ENCODE peak calls at places on chromosome 14, in ten cellular contexts. R is hepatocyte; X is choroid plexus epithelial cell; W is transverse colon; K is neural progenitor cell; E is CD8-positive, alpha-beta memory T cell; L is naive thymus-derived CD4-positive, alpha-beta T cell; V is body of pancreas; I is brain microvascular endothelial cell; P is AG04450. S is an unnamed sample.

GRCh38 chr14:42930058-42930457 is 1323.4 kb downstream of the LRFN5 start:
- DNase-seq in R (no peak), X (peak), W (peak), K (peak), E (no peak), L (no peak), V (peak), I (no peak), P (peak), S (no peak)

GRCh38 chr14:103698380-103699260 is 16.6 kb downstream of the XRCC3 start:
- DNase-seq in R (no peak), X (no peak), W (peak), K (no peak), E (no peak), L (no peak), V (peak), I (no peak), P (no peak), S (no peak)

GRCh38 chr14:69719501-69719951 is 47.4 kb upstream of the SRSF5 start:
- DNase-seq in R (peak), X (peak), W (peak), K (peak), E (no peak), L (no peak), V (no peak), I (peak), P (peak), S (no peak)

GRCh38 chr14:69314327-69314726 is 54.4 kb downstream of the GALNT16 start:
- DNase-seq in R (no peak), X (no peak), W (no peak), K (no peak), E (no peak), L (peak), V (no peak), I (no peak), P (no peak), S (no peak)

GRCh38 chr14:99033951-99034350 is 238.0 kb downstream of the BCL11B start:
- DNase-seq in R (no peak), X (no peak), W (no peak), K (no peak), E (no peak), L (no peak), V (no peak), I (no peak), P (no peak), S (no peak)

GRCh38 chr14:37595809-37596595 is 573 bp downstream of the TTC6 start:
- DNase-seq in R (peak), X (no peak), W (peak), K (peak), E (no peak), L (peak), V (peak), I (no peak), P (no peak), S (no peak)

GRCh38 chr14:36585100-36585499 is 2.7 kb upstream of the NKX2-8 start:
- DNase-seq in R (no peak), X (no peak), W (no peak), K (no peak), E (no peak), L (no peak), V (no peak), I (no peak), P (no peak), S (no peak)

GRCh38 chr14:21528381-21529348 is 2.5 kb upstream of the SALL2 start:
- DNase-seq in R (peak), X (peak), W (no peak), K (no peak), E (no peak), L (no peak), V (no peak), I (peak), P (no peak), S (no peak)

GRCh38 chr14:65256714-65257113 is 154.4 kb upstream of the MAX start:
- DNase-seq in R (no peak), X (no peak), W (no peak), K (no peak), E (no peak), L (no peak), V (no peak), I (no peak), P (no peak), S (no peak)

GRCh38 chr14:58298477-58298879 is at the start of gene ARID4A:
- DNase-seq in R (no peak), X (no peak), W (peak), K (no peak), E (no peak), L (peak), V (peak), I (no peak), P (no peak), S (peak)

GRCh38 chr14:22926316-22926715 is 2.9 kb downstream of the PRMT5 start:
- DNase-seq in R (peak), X (no peak), W (peak), K (no peak), E (no peak), L (no peak), V (no peak), I (no peak), P (no peak), S (no peak)
- H3K4me3 ChIP-seq in R (no peak), X (no peak), W (no peak), K (no peak), E (no peak), L (no peak), V (no peak), I (no peak), P (no peak), S (no peak)

GRCh38 chr14:23375527-23376251 is 1.2 kb upstream of the CMTM5 start:
- DNase-seq in R (no peak), X (no peak), W (no peak), K (no peak), E (no peak), L (no peak), V (no peak), I (no peak), P (no peak), S (no peak)

GRCh38 chr14:23377201-23377550 is 330 bp downstream of the CMTM5 start:
- DNase-seq in R (no peak), X (no peak), W (no peak), K (no peak), E (no peak), L (no peak), V (no peak), I (no peak), P (no peak), S (no peak)

GRCh38 chr14:23378612-23379220 is 1.9 kb downstream of the CMTM5 start:
- DNase-seq in R (no peak), X (no peak), W (no peak), K (no peak), E (no peak), L (no peak), V (no peak), I (no peak), P (no peak), S (no peak)

GRCh38 chr14:23377873-23378563 is 1.2 kb downstream of the CMTM5 start:
- DNase-seq in R (no peak), X (no peak), W (no peak), K (no peak), E (no peak), L (no peak), V (no peak), I (no peak), P (no peak), S (no peak)

GRCh38 chr14:23376477-23377200 is at the start of gene CMTM5:
- DNase-seq in R (no peak), X (no peak), W (no peak), K (peak), E (no peak), L (no peak), V (no peak), I (no peak), P (no peak), S (no peak)
- H3K4me3 ChIP-seq in R (no peak), X (no peak), W (no peak), K (peak), E (no peak), L (no peak), V (no peak), I (no peak), P (no peak), S (peak)

DNA sequence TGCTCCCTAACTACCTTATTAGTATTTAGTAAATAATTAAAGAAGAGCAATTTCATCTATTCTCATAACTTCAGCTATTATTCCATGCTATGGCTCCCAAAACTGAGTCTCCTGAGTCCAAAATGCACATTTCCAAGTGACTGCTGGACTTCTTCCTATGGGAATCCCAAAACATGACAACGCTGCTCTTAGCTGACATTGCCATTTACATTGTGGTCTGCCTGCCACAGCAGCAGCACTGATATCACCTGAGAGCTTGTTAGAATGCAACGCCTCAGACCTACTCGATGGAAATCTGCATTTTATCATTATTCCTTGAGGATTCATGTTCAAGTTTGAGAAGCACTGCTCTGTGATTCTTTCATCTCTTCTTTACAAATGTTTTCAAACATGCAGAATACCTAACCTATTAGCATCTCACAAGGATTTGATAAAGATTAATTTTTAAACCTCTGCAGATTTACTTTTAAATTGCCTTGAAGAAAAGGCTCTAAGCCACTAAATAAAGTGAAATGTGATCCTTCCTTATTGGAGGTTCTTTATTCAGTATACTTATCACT is 77.7 kb downstream of the SEC23A start:
- DNase-seq in R (no peak), X (no peak), W (no peak), K (no peak), E (no peak), L (no peak), V (no peak), I (no peak), P (no peak), S (no peak)
- H3K4me3 ChIP-seq in R (no peak), X (no peak), W (no peak), K (no peak), E (no peak), L (no peak), V (no peak), I (no peak), P (no peak), S (no peak)

DNA sequence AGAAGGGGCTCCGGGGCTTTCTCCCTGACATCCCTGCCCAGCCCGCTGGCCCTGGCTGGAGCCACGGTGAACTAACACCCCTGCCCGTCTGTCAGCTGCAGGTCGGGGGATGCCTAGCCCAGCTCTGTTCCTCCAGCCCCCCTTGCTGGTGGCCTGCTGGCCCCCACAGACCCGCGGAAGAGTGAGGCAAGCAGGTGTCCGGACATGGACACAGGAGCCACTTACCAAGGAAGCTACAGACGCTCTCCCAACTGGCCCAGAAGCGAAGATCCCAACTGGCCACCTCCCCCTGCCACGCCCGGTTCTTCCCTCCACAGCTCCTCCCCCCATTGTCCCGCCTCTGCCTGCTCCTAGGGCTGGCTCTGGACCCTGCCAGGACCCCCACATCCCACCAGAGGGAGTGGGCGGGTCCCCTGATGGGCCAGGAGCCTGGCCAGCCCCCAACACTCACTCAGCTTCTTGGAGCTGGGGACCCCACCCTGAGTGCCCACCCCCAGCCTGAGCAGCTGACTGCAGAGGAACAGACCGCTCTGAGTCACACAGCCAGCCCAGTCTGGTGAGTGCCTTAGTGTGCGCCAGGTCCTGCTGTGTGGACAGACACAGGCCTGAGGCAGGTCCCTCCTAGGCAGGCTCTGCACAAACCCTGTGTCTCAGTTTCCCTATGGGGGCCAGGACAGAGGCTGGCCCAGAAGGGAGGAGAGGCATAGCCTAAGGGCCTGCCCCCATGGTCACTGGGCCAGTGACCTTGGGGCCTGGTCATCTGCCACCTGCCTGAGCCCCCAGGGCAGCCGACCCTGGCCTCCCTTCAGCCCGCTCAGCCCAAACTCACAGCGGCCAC is 7.7 kb downstream of the AHNAK2 start:
- DNase-seq in R (peak), X (peak), W (peak), K (peak), E (no peak), L (no peak), V (no peak), I (peak), P (peak), S (no peak)
- H3K4me3 ChIP-seq in R (no peak), X (no peak), W (peak), K (no peak), E (no peak), L (no peak), V (no peak), I (peak), P (peak), S (no peak)

GRCh38 chr14:73785834-73786631 is 65.6 kb upstream of the PTGR2 start:
- DNase-seq in R (peak), X (peak), W (peak), K (peak), E (peak), L (peak), V (peak), I (peak), P (peak), S (peak)

GRCh38 chr14:73784065-73784987 is 67.3 kb upstream of the PTGR2 start:
- DNase-seq in R (peak), X (peak), W (no peak), K (peak), E (no peak), L (no peak), V (peak), I (no peak), P (no peak), S (no peak)

GRCh38 chr14:73786632-73786941 is 65.0 kb upstream of the PTGR2 start:
- DNase-seq in R (peak), X (peak), W (peak), K (peak), E (no peak), L (no peak), V (peak), I (no peak), P (no peak), S (no peak)

GRCh38 chr14:73785336-73785833 is 66.2 kb upstream of the PTGR2 start:
- DNase-seq in R (peak), X (peak), W (peak), K (peak), E (no peak), L (no peak), V (no peak), I (peak), P (peak), S (no peak)

GRCh38 chr14:73784988-73785313 is 66.7 kb upstream of the PTGR2 start:
- DNase-seq in R (no peak), X (no peak), W (no peak), K (no peak), E (no peak), L (no peak), V (no peak), I (no peak), P (no peak), S (no peak)
- H3K4me3 ChIP-seq in R (peak), X (peak), W (no peak), K (no peak), E (peak), L (peak), V (no peak), I (peak), P (peak), S (peak)

GRCh38 chr14:104826197-104826857 is 25.4 kb downstream of the ZBTB42 start:
- DNase-seq in R (peak), X (peak), W (peak), K (peak), E (peak), L (peak), V (peak), I (peak), P (peak), S (peak)

GRCh38 chr14:104824353-104824997 is 23.6 kb downstream of the ZBTB42 start:
- DNase-seq in R (no peak), X (no peak), W (no peak), K (no peak), E (no peak), L (no peak), V (no peak), I (no peak), P (no peak), S (no peak)

GRCh38 chr14:104822821-104823615 is 22.1 kb downstream of the ZBTB42 start:
- DNase-seq in R (peak), X (no peak), W (no peak), K (no peak), E (no peak), L (no peak), V (no peak), I (no peak), P (no peak), S (no peak)

GRCh38 chr14:104827173-104828055 is 26.5 kb downstream of the ZBTB42 start:
- DNase-seq in R (peak), X (peak), W (peak), K (peak), E (peak), L (peak), V (peak), I (no peak), P (no peak), S (no peak)

DNA sequence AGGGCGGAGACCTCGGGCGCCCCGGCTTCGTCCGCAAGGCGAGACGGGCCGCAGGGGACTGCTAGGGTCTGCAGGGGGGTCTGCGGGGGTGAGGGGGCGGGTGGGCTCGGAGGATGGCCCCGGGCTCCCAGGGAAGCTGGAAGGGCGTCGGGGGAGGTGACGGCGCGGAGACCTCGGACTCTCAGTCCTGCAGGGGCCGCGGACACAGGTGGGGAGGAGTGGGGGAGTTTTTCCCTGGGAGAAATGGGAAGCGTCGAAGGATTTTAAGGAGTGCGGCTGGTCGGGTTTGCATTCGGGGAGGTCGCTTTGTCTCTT is 25.9 kb downstream of the ZBTB42 start:
- DNase-seq in R (no peak), X (no peak), W (no peak), K (no peak), E (no peak), L (no peak), V (no peak), I (no peak), P (no peak), S (no peak)
- H3K4me3 ChIP-seq in R (peak), X (peak), W (peak), K (peak), E (peak), L (peak), V (peak), I (peak), P (peak), S (peak)

GRCh38 chr14:40899435-40899834 is 707.2 kb upstream of the LRFN5 start:
- DNase-seq in R (no peak), X (no peak), W (no peak), K (no peak), E (no peak), L (no peak), V (no peak), I (no peak), P (no peak), S (no peak)
- H3K4me3 ChIP-seq in R (no peak), X (no peak), W (no peak), K (no peak), E (no peak), L (no peak), V (no peak), I (no peak), P (no peak), S (no peak)

GRCh38 chr14:97414718-97415098 is 617.5 kb downstream of the VRK1 start:
- DNase-seq in R (no peak), X (no peak), W (no peak), K (no peak), E (no peak), L (no peak), V (no peak), I (no peak), P (no peak), S (no peak)

GRCh38 chr14:97411938-97412612 is 614.9 kb downstream of the VRK1 start:
- DNase-seq in R (no peak), X (peak), W (no peak), K (peak), E (no peak), L (no peak), V (no peak), I (no peak), P (no peak), S (no peak)

GRCh38 chr14:97410667-97411286 is 613.6 kb downstream of the VRK1 start:
- DNase-seq in R (no peak), X (no peak), W (no peak), K (peak), E (no peak), L (no peak), V (no peak), I (no peak), P (no peak), S (no peak)

GRCh38 chr14:97413991-97414717 is 617.0 kb downstream of the VRK1 start:
- DNase-seq in R (no peak), X (no peak), W (no peak), K (peak), E (no peak), L (no peak), V (no peak), I (no peak), P (no peak), S (no peak)

DNA sequence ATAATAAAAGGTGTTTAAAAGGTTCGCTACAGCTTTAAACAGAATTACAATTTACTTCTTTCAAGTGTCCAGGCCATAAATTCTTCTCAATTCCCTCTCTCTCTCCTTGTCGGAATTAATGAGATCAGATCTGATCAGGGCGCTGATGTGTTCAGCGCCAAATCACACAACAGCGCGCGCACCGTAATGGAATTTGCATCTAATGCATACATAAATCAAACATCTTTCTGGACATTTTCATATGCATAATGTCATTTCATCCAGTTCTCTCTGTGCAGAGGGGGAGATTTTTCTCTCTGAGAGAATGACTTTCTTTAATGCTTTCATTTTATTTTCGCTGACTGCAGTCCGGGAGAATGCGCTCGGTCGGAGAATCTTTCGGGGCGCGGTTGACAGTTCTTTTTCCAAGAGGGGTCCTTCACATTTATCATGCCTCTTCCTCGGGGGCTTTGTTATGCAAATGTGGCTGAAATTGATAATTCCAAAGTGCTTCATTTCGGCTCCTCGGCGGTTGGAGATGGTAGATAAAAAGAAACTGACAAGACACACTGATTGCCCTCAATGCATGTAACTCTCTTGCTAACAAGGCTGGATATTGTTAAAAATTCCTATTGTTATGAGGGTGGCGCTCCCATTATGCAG is 615.9 kb downstream of the VRK1 start:
- DNase-seq in R (no peak), X (no peak), W (no peak), K (peak), E (no peak), L (no peak), V (no peak), I (no peak), P (no peak), S (no peak)
- H3K4me3 ChIP-seq in R (peak), X (no peak), W (no peak), K (peak), E (peak), L (peak), V (no peak), I (no peak), P (no peak), S (peak)

GRCh38 chr14:88790501-88791251 is 2.1 kb downstream of the EML5 start:
- DNase-seq in R (no peak), X (no peak), W (no peak), K (no peak), E (no peak), L (no peak), V (no peak), I (no peak), P (no peak), S (no peak)
- H3K4me3 ChIP-seq in R (no peak), X (no peak), W (no peak), K (no peak), E (no peak), L (no peak), V (no peak), I (no peak), P (peak), S (no peak)

GRCh38 chr14:97975960-97976359 is 1178.8 kb downstream of the VRK1 start:
- DNase-seq in R (no peak), X (no peak), W (no peak), K (no peak), E (no peak), L (no peak), V (no peak), I (no peak), P (no peak), S (no peak)
- H3K4me3 ChIP-seq in R (no peak), X (no peak), W (no peak), K (no peak), E (peak), L (peak), V (no peak), I (no peak), P (no peak), S (no peak)

S was measured in thoracic aorta.